ENCODE peak calls at places on chromosome X, in seven cellular contexts. One of them, this sample, is unnamed.

GRCh38 chrX:15769300-15769954 is 20.9 kb upstream of the ZRSR2 start:
- DNase-seq in HCEC 1CT: no peak
- DNase-seq in D341Med: no peak
- DNase-seq in RPMI8226: no peak
- DNase-seq in GM23338: peak
- DNase-seq in iPS-NIHi11: peak
- DNase-seq in esophagus squamous epithelium: no peak
- DNase-seq in this sample: no peak

GRCh38 chrX:135543924-135544323 is 23.5 kb downstream of the INTS6L start:
- DNase-seq in RPMI8226: peak
- DNase-seq in iPS-NIHi11: peak
- DNase-seq in D341Med: peak
- DNase-seq in HCEC 1CT: no peak
- DNase-seq in GM23338: peak
- DNase-seq in esophagus squamous epithelium: no peak
- DNase-seq in this sample: no peak

GRCh38 chrX:147173586-147173985 is 359.0 kb upstream of the CXorf51A start:
- DNase-seq in RPMI8226: no peak
- DNase-seq in GM23338: no peak
- DNase-seq in HCEC 1CT: no peak
- DNase-seq in D341Med: no peak
- DNase-seq in iPS-NIHi11: no peak
- DNase-seq in esophagus squamous epithelium: no peak
- DNase-seq in this sample: no peak

GRCh38 chrX:51035746-51036145 is 125.2 kb downstream of the BMP15 start:
- DNase-seq in D341Med: no peak
- DNase-seq in GM23338: no peak
- DNase-seq in HCEC 1CT: no peak
- DNase-seq in esophagus squamous epithelium: no peak
- DNase-seq in RPMI8226: no peak
- DNase-seq in iPS-NIHi11: no peak
- DNase-seq in this sample: no peak

GRCh38 chrX:134459683-134460004 is 321 bp upstream of the HPRT1 start:
- DNase-seq in D341Med: no peak
- DNase-seq in HCEC 1CT: no peak
- DNase-seq in esophagus squamous epithelium: no peak
- DNase-seq in iPS-NIHi11: no peak
- DNase-seq in RPMI8226: peak
- DNase-seq in GM23338: no peak
- DNase-seq in this sample: no peak

GRCh38 chrX:91435465-91435864 is 826 bp downstream of the PABPC5 start:
- DNase-seq in RPMI8226: no peak
- DNase-seq in iPS-NIHi11: no peak
- DNase-seq in HCEC 1CT: no peak
- DNase-seq in esophagus squamous epithelium: no peak
- DNase-seq in GM23338: peak
- DNase-seq in D341Med: no peak
- DNase-seq in this sample: no peak

GRCh38 chrX:47143894-47144625 is 442 bp downstream of the NDUFB11 start:
- DNase-seq in D341Med: peak
- DNase-seq in iPS-NIHi11: peak
- DNase-seq in HCEC 1CT: peak
- DNase-seq in RPMI8226: peak
- DNase-seq in esophagus squamous epithelium: no peak
- DNase-seq in GM23338: peak
- DNase-seq in this sample: no peak

GRCh38 chrX:129717902-129718301 is 20.9 kb upstream of the XPNPEP2 start:
- DNase-seq in HCEC 1CT: peak
- DNase-seq in D341Med: no peak
- DNase-seq in RPMI8226: no peak
- DNase-seq in iPS-NIHi11: no peak
- DNase-seq in esophagus squamous epithelium: no peak
- DNase-seq in GM23338: no peak
- DNase-seq in this sample: peak

GRCh38 chrX:7993873-7994272 is 66.7 kb upstream of the PNPLA4 start:
- DNase-seq in HCEC 1CT: no peak
- DNase-seq in D341Med: no peak
- DNase-seq in RPMI8226: no peak
- DNase-seq in GM23338: no peak
- DNase-seq in esophagus squamous epithelium: no peak
- DNase-seq in iPS-NIHi11: no peak
- DNase-seq in this sample: no peak

GRCh38 chrX:29662759-29663503 is 552.4 kb upstream of the MAGEB2 start:
- DNase-seq in GM23338: no peak
- DNase-seq in HCEC 1CT: peak
- DNase-seq in D341Med: no peak
- DNase-seq in iPS-NIHi11: no peak
- DNase-seq in esophagus squamous epithelium: no peak
- DNase-seq in RPMI8226: no peak
- DNase-seq in this sample: no peak

GRCh38 chrX:39052751-39053150 is 251.5 kb downstream of the MID1IP1 start:
- DNase-seq in iPS-NIHi11: no peak
- DNase-seq in HCEC 1CT: no peak
- DNase-seq in GM23338: no peak
- DNase-seq in RPMI8226: no peak
- DNase-seq in D341Med: no peak
- DNase-seq in esophagus squamous epithelium: no peak
- DNase-seq in this sample: no peak